ENCODE peak calls at places on chromosome 20, in seven cellular contexts. I, L, B, V, T, O and U are unnamed samples. For H3K4me1, the result is how much of the 10 kb centered on the place peaks cover.

GRCh38 chr20:36784900-36785299 is 11.3 kb upstream of the DSN1 start:
- DNase-seq in I (no peak), L (no peak), B (no peak), V (peak), T (no peak), O (no peak), U (no peak)

GRCh38 chr20:46111028-46111835 is 6.9 kb upstream of the CD40 start:
- DNase-seq in I (peak), L (no peak), B (no peak), V (no peak), T (no peak), O (no peak), U (peak)

GRCh38 chr20:36434383-36434782 is 106.9 kb upstream of the MYL9 start:
- DNase-seq in I (no peak), L (no peak), B (no peak), V (no peak), T (no peak), O (no peak), U (no peak)

GRCh38 chr20:10671221-10671849 is 2.5 kb downstream of the JAG1 start:
- DNase-seq in I (peak), L (peak), B (peak), V (peak), T (peak), O (peak), U (peak)

GRCh38 chr20:20593447-20594170 is 118.8 kb downstream of the RALGAPA2 start:
- DNase-seq in I (no peak), L (no peak), B (no peak), V (no peak), T (no peak), O (peak), U (no peak)

GRCh38 chr20:38109657-38110524 is 55.2 kb downstream of the TGM2 start:
- DNase-seq in I (peak), L (peak), B (no peak), V (peak), T (peak), O (peak), U (peak)

GRCh38 chr20:41862023-41862422 is 243.8 kb upstream of the CHD6 start:
- DNase-seq in I (no peak), L (no peak), B (no peak), V (no peak), T (no peak), O (no peak), U (no peak)

GRCh38 chr20:43906505-43907034 is 8.1 kb upstream of the TOX2 start:
- DNase-seq in I (no peak), L (no peak), B (no peak), V (no peak), T (no peak), O (no peak), U (no peak)

GRCh38 chr20:57089701-57090144 is 176.7 kb downstream of the BMP7 start:
- DNase-seq in I (peak), L (peak), B (peak), V (peak), T (peak), O (peak), U (peak)

GRCh38 chr20:43570496-43570895 is 11.7 kb downstream of the SGK2 start:
- DNase-seq in I (no peak), L (no peak), B (no peak), V (no peak), T (no peak), O (no peak), U (peak)

GRCh38 chr20:55415567-55416142 is 589.7 kb downstream of the CBLN4 start:
- DNase-seq in I (no peak), L (no peak), B (no peak), V (no peak), T (no peak), O (peak), U (no peak)

GRCh38 chr20:23295934-23296333 is 54.7 kb upstream of the NXT1 start:
- DNase-seq in I (no peak), L (peak), B (no peak), V (no peak), T (no peak), O (no peak), U (no peak)

GRCh38 chr20:38747495-38748096 is 664 bp upstream of the ACTR5 start:
- DNase-seq in I (no peak), L (no peak), B (no peak), V (peak), T (no peak), O (no peak), U (peak)

GRCh38 chr20:19887566-19888268 is 129.4 kb upstream of the NAA20 start:
- DNase-seq in I (peak), L (no peak), B (no peak), V (no peak), T (no peak), O (no peak), U (no peak)

GRCh38 chr20:63519765-63520593 is 586 bp upstream of the PPDPF start:
- DNase-seq in I (peak), L (peak), B (no peak), V (peak), T (peak), O (peak), U (peak)

GRCh38 chr20:37879003-37879599 is 23.8 kb upstream of the VSTM2L start:
- DNase-seq in I (no peak), L (no peak), B (no peak), V (no peak), T (no peak), O (no peak), U (no peak)

GRCh38 chr20:45950330-45950646 is 15.8 kb downstream of the PCIF1 start:
- DNase-seq in I (no peak), L (no peak), B (no peak), V (no peak), T (no peak), O (no peak), U (no peak)

GRCh38 chr20:63751471-63752271 is 12.1 kb downstream of the SLC2A4RG start:
- DNase-seq in I (no peak), L (peak), B (no peak), V (no peak), T (peak), O (no peak), U (no peak)

GRCh38 chr20:62208805-62209755 is 11.0 kb downstream of the HRH3 start:
- DNase-seq in I (no peak), L (no peak), B (no peak), V (no peak), T (peak), O (peak), U (no peak)

GRCh38 chr20:37920679-37921322 is 17.9 kb downstream of the VSTM2L start:
- DNase-seq in I (no peak), L (no peak), B (no peak), V (no peak), T (no peak), O (no peak), U (no peak)

GRCh38 chr20:53718622-53719021 is 125.0 kb upstream of the ZNF217 start:
- DNase-seq in I (no peak), L (no peak), B (no peak), V (no peak), T (no peak), O (no peak), U (no peak)

GRCh38 chr20:25496968-25497401 is 88.3 kb downstream of the NINL start:
- DNase-seq in I (no peak), L (no peak), B (no peak), V (no peak), T (peak), O (no peak), U (no peak)

GRCh38 chr20:64049060-64049886 is at the start of gene SOX18:
- DNase-seq in I (no peak), L (peak), B (no peak), V (no peak), T (no peak), O (peak), U (no peak)

GRCh38 chr20:44642203-44643153 is 9.0 kb downstream of the ADA start:
- DNase-seq in I (peak), L (peak), B (no peak), V (peak), T (peak), O (peak), U (peak)

GRCh38 chr20:34448517-34448916 is 67.7 kb upstream of the DYNLRB1 start:
- DNase-seq in I (no peak), L (no peak), B (no peak), V (no peak), T (no peak), O (no peak), U (no peak)

GRCh38 chr20:60087563-60088105 is 129.4 kb downstream of the CDH26 start:
- DNase-seq in I (no peak), L (no peak), B (no peak), V (no peak), T (peak), O (peak), U (no peak)
- H3K4me3 ChIP-seq in I (no peak), L (no peak), B (no peak), V (no peak), T (peak), O (peak), U (no peak)

GRCh38 chr20:51461306-51461705 is 81.2 kb downstream of the NFATC2 start:
- DNase-seq in I (no peak), L (no peak), B (no peak), V (no peak), T (no peak), O (no peak), U (no peak)
- H3K4me1 ChIP-seq in I (under half), L (under half), B (under half), V (under half), T (under half), O (under half), U (under half)

GRCh38 chr20:51498765-51499540 is 43.6 kb downstream of the NFATC2 start:
- DNase-seq in I (no peak), L (no peak), B (no peak), V (no peak), T (no peak), O (no peak), U (no peak)

GRCh38 chr20:51500311-51500710 is 42.2 kb downstream of the NFATC2 start:
- DNase-seq in I (no peak), L (no peak), B (no peak), V (no peak), T (no peak), O (no peak), U (no peak)

GRCh38 chr20:51495921-51496545 is 46.5 kb downstream of the NFATC2 start:
- DNase-seq in I (no peak), L (no peak), B (no peak), V (no peak), T (no peak), O (no peak), U (no peak)

GRCh38 chr20:51496964-51497363 is 45.6 kb downstream of the NFATC2 start:
- DNase-seq in I (no peak), L (no peak), B (no peak), V (no peak), T (no peak), O (no peak), U (no peak)

GRCh38 chr20:51497542-51498467 is 44.7 kb downstream of the NFATC2 start:
- DNase-seq in I (peak), L (no peak), B (no peak), V (no peak), T (peak), O (no peak), U (no peak)
- H3K4me3 ChIP-seq in I (no peak), L (no peak), B (no peak), V (no peak), T (no peak), O (no peak), U (no peak)

DNA sequence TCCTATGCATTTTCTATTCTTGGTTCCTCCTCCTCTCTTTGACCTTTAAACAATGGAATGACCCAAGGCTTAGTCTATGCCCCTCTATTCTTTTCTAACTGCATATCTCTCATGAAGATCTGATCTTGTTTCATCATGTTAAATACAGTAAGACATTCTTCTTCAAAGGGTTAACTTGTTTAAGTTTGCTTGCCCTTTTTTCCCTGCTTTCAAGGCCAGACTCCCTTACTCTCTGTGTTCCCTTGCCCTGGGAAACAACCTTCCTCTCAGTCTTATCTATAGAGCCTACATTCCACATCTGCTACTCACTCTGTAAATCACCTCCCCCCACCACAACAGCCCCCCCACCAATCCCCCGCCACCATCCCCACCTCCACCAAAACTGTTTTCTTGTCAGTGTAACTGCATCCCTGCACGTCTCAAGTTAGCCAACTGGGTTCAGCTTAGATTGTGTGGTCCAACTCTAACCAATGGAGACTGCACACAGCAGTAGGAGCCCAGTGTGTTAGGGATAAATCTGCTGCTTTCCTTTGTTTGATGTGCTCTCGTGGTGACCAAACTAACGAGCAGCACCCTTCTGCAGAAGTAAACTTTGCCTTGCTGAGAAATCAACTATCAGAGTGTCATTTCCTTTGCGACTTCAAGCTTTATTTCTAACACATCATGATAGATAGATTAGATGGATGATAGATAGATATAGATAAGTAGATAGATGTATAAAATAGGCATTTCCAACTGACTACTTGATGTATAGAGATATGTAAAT is 12.6 kb downstream of the SPTLC3 start:
- DNase-seq in I (no peak), L (no peak), B (no peak), V (no peak), T (no peak), O (no peak), U (no peak)
- H3K4me1 ChIP-seq in I (under half), L (under half), B (under half), V (under half), T (under half), O (under half), U (under half)

DNA sequence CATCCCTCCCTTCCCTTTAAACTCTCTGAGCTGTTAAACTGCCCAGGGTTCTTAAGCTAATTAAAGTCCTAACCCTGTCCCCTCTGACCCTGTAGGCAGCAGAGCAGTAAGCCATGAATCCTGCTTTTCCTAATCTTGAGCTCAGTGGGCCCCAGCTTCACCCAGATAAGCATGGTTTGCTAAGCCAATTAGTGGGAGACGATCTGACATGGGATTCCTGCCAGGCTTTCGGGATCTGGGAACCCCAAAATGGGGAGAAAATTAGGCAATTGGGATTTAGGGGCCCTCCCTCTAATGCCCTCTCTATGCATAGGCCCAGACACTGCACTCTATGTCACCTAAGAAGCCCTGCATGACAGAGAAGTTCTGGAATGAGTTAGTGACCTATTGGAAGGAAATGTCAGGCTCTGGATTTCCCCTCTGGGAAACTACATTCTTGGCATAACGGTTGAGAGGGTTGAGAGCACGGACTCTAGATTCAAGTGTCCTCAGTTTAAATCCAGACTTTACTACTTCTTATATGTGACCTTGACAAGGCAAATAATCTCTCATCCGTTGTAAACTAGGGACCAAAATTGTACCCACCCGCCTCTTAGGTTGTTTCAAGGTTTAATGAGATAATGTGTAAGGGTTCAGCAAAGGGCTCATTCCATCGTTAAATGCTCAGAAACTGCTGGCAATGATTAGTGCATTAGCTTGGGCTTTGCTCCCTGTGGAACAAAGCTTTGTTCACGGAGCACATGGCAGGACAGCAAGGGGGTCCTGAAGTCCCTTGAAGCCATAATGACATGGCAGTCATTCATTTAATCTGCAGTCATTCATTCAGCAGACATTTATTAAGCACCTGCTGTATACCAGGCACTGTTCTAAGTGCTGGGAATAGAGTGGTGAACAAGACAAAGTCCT is 4.8 kb downstream of the XKR7 start:
- DNase-seq in I (no peak), L (no peak), B (no peak), V (no peak), T (no peak), O (peak), U (no peak)
- H3K4me3 ChIP-seq in I (no peak), L (no peak), B (no peak), V (no peak), T (no peak), O (no peak), U (no peak)

GRCh38 chr20:48801197-48801596 is 26.6 kb downstream of the PREX1 start:
- DNase-seq in I (no peak), L (no peak), B (no peak), V (no peak), T (no peak), O (no peak), U (no peak)

GRCh38 chr20:48797850-48798747 is 29.7 kb downstream of the PREX1 start:
- DNase-seq in I (no peak), L (no peak), B (no peak), V (no peak), T (no peak), O (no peak), U (no peak)

GRCh38 chr20:48802216-48802615 is 25.6 kb downstream of the PREX1 start:
- DNase-seq in I (no peak), L (no peak), B (no peak), V (no peak), T (no peak), O (no peak), U (no peak)

GRCh38 chr20:48799315-48800105 is 28.3 kb downstream of the PREX1 start:
- DNase-seq in I (no peak), L (no peak), B (no peak), V (no peak), T (no peak), O (no peak), U (no peak)

DNA sequence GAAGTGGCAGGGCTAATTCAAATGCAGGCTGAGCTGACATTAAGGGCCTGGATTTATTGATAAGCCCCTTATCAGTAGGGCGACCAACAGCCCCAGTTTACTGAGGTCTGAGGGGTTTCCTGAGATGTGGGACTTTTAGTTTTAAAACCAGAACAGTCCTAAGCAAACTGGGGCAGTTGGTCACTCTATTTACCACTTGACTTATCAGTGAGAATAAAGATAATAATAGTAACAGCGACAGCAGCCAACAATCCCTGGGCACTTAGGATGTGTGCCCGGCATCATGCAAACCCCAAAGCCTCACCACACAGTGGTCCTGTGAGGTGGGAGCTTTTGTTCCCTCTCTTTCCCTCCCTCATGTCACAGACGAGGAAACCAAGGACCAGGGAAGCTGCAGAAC is 27.6 kb downstream of the PREX1 start:
- DNase-seq in I (no peak), L (no peak), B (no peak), V (no peak), T (no peak), O (no peak), U (no peak)
- H3K4me1 ChIP-seq in I (under half), L (under half), B (under half), V (under half), T (under half), O (under half), U (under half)

GRCh38 chr20:47927385-47927851 is 142.1 kb upstream of the SULF2 start:
- DNase-seq in I (no peak), L (no peak), B (no peak), V (no peak), T (no peak), O (no peak), U (no peak)
- H3K4me3 ChIP-seq in I (no peak), L (no peak), B (no peak), V (no peak), T (no peak), O (no peak), U (no peak)

GRCh38 chr20:3161316-3162079 is 1.8 kb upstream of the FASTKD5 start:
- DNase-seq in I (no peak), L (no peak), B (no peak), V (no peak), T (no peak), O (no peak), U (no peak)

GRCh38 chr20:3160418-3160817 is 753 bp upstream of the FASTKD5 start:
- DNase-seq in I (no peak), L (no peak), B (no peak), V (no peak), T (no peak), O (no peak), U (no peak)

GRCh38 chr20:3157817-3158216 is 1.8 kb downstream of the FASTKD5 start:
- DNase-seq in I (no peak), L (no peak), B (no peak), V (no peak), T (no peak), O (no peak), U (no peak)

GRCh38 chr20:3158968-3159431 is 665 bp downstream of the FASTKD5 start:
- DNase-seq in I (no peak), L (no peak), B (no peak), V (no peak), T (no peak), O (peak), U (no peak)

GRCh38 chr20:3156811-3157619 is 2.6 kb downstream of the FASTKD5 start:
- DNase-seq in I (no peak), L (no peak), B (no peak), V (no peak), T (no peak), O (no peak), U (no peak)
- H3K4me1 ChIP-seq in I (under half), L (under half), B (half or more), V (under half), T (under half), O (under half), U (under half)